ENCODE peak calls at places on chromosome 15, in six cellular contexts. T, D, P, O, W and C are unnamed samples.

GRCh38 chr15:98635848-98636247 is 12.5 kb upstream of the IGF1R start:
- DNase-seq in P (no peak), W (no peak), T (no peak), D (no peak), O (no peak), C (no peak)

GRCh38 chr15:56428821-56429458 is 36.0 kb downstream of the MNS1 start:
- DNase-seq in T (no peak), P (peak; percentile 42), D (no peak), W (peak; percentile 0), O (no peak), C (no peak)

GRCh38 chr15:100728371-100729201 is 126.2 kb downstream of the ASB7 start:
- DNase-seq in W (no peak), O (no peak), D (no peak), T (no peak), P (no peak), C (no peak)

GRCh38 chr15:33360876-33361275 is 50.1 kb downstream of the RYR3 start:
- DNase-seq in D (no peak), P (no peak), O (no peak), W (no peak), T (no peak), C (no peak)

GRCh38 chr15:68200016-68200861 is 4.9 kb downstream of the CALML4 start:
- DNase-seq in P (no peak), T (no peak), O (no peak), W (no peak), D (no peak), C (peak; percentile 39)

GRCh38 chr15:55715355-55716076 is 27.4 kb downstream of the PRTG start:
- DNase-seq in D (no peak), T (no peak), P (no peak), W (no peak), O (no peak), C (no peak)

GRCh38 chr15:76197703-76198455 is 113.4 kb downstream of the ETFA start:
- DNase-seq in O (no peak), T (peak; percentile 73), D (peak; percentile 50), W (peak; percentile 60), P (no peak), C (no peak)

GRCh38 chr15:60093273-60094067 is 89.4 kb downstream of the FOXB1 start:
- DNase-seq in T (no peak), O (no peak), W (no peak), P (no peak), D (no peak), C (peak; percentile 20)

GRCh38 chr15:63600001-63600645 is 2.9 kb downstream of the FBXL22 start:
- DNase-seq in W (no peak), O (peak; percentile 73), P (no peak), D (no peak), T (peak; percentile 29), C (no peak)

GRCh38 chr15:32866486-32867312 is 148.9 kb downstream of the GREM1 start:
- DNase-seq in D (no peak), O (no peak), P (no peak), W (no peak), T (no peak), C (no peak)

GRCh38 chr15:65991721-65992472 is 122.6 kb downstream of the RAB11A start:
- DNase-seq in T (no peak), W (no peak), O (no peak), D (no peak), P (no peak), C (no peak)

GRCh38 chr15:82554857-82555256 is 14.6 kb upstream of the RPS17 start:
- DNase-seq in T (no peak), W (no peak), P (no peak), D (no peak), O (no peak), C (no peak)

GRCh38 chr15:48331796-48332641 is 790 bp downstream of the DUT start:
- DNase-seq in P (no peak), D (peak; percentile 91), O (peak; percentile 81), W (no peak), T (peak; percentile 63), C (peak; percentile 67)

GRCh38 chr15:88181613-88182012 is 74.9 kb downstream of the NTRK3 start:
- DNase-seq in T (no peak), D (no peak), O (no peak), P (no peak), W (no peak), C (no peak)

GRCh38 chr15:88177451-88177850 is 79.1 kb downstream of the NTRK3 start:
- DNase-seq in P (no peak), D (no peak), T (no peak), W (no peak), O (no peak), C (no peak)

GRCh38 chr15:88178631-88179030 is 77.9 kb downstream of the NTRK3 start:
- DNase-seq in P (no peak), O (no peak), T (no peak), D (no peak), W (no peak), C (no peak)

GRCh38 chr15:88174571-88174970 is 82.0 kb downstream of the NTRK3 start:
- DNase-seq in O (no peak), T (no peak), P (no peak), W (no peak), D (no peak), C (no peak)

DNA sequence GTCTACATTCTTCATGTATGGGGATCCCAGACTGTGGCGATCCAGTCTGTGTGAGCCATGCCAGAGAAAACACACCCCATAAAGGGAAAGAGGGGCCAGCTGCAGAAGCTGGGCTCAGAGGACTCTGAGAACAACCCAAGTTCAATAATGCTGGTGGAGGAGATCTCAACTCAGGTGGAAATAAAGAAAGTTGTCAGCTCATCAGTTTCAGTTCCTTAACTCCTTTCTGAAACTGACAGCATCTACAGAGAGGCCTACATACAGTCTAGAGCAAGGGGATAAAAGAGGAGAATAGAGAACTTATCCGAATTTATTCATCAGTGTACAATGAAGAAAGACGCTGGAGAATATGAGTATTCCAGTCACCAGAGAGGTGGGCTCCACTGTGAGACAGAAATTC is 77.0 kb downstream of the NTRK3 start:
- DNase-seq in O (no peak), D (no peak), T (no peak), P (no peak), W (no peak), C (no peak)
- TF ChIP-seq CTCF in O (no peak), D (no peak), T (no peak), P (no peak), W (no peak), C (no peak)

GRCh38 chr15:26134152-26134551 is 271.0 kb upstream of the ATP10A start:
- DNase-seq in P (no peak), W (no peak), O (no peak), D (no peak), T (no peak), C (no peak)

GRCh38 chr15:26134812-26135211 is 271.7 kb upstream of the ATP10A start:
- DNase-seq in O (no peak), P (no peak), W (no peak), T (no peak), D (no peak), C (no peak)

GRCh38 chr15:26129852-26130251 is 266.7 kb upstream of the ATP10A start:
- DNase-seq in T (no peak), O (no peak), D (no peak), W (no peak), P (no peak), C (no peak)

GRCh38 chr15:26128611-26129140 is 265.5 kb upstream of the ATP10A start:
- DNase-seq in D (no peak), P (no peak), T (no peak), O (no peak), W (no peak), C (no peak)

GRCh38 chr15:26132786-26133185 is 269.7 kb upstream of the ATP10A start:
- DNase-seq in P (no peak), T (no peak), W (no peak), O (no peak), D (no peak), C (no peak)
- TF ChIP-seq CTCF in P (no peak), T (no peak), W (no peak), O (no peak), D (no peak), C (no peak)

DNA sequence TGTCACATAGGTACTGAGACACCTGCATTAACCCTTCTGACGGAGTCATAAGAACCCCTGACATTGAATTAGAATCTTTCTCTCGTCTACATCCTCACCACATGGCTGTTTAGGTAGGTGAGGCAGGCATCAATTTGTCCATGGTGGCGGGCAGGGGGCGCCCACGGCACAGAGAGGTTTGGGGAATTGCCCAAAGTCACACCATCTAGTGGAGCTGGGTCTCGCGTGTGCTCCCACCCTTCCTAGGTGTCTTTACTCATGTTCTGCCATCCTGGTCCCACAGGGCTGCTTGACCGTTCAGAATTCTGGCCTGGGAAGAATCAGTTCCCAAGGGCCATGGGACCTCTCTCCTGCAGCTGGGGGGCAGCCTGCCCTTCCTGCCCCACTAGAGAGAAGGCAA is 14.7 kb upstream of the DLL4 start:
- DNase-seq in T (no peak), D (no peak), O (no peak), W (no peak), P (no peak), C (no peak)
- TF ChIP-seq CTCF in T (no peak), D (no peak), O (no peak), W (no peak), P (peak; percentile 2), C (no peak)

GRCh38 chr15:53586815-53587214 is 172.6 kb downstream of the WDR72 start:
- DNase-seq in T (peak; percentile 59), W (no peak), P (peak; percentile 34), O (peak; percentile 57), D (no peak), C (peak; percentile 64)
- TF ChIP-seq CTCF in T (peak; percentile 40), W (peak; percentile 49), P (peak; percentile 58), O (peak; percentile 45), D (peak; percentile 23), C (peak; percentile 78)

GRCh38 chr15:80912673-80913072 is 76.9 kb downstream of the MESD start:
- DNase-seq in W (no peak), P (no peak), D (no peak), T (no peak), O (no peak), C (no peak)

GRCh38 chr15:80918440-80918839 is 71.2 kb downstream of the MESD start:
- DNase-seq in W (no peak), O (no peak), T (no peak), P (no peak), D (no peak), C (no peak)

GRCh38 chr15:80913541-80913940 is 76.1 kb downstream of the MESD start:
- DNase-seq in O (no peak), W (no peak), D (no peak), T (no peak), P (no peak), C (no peak)

GRCh38 chr15:80916056-80916455 is 73.6 kb downstream of the MESD start:
- DNase-seq in O (no peak), W (no peak), P (no peak), T (no peak), D (no peak), C (no peak)

DNA sequence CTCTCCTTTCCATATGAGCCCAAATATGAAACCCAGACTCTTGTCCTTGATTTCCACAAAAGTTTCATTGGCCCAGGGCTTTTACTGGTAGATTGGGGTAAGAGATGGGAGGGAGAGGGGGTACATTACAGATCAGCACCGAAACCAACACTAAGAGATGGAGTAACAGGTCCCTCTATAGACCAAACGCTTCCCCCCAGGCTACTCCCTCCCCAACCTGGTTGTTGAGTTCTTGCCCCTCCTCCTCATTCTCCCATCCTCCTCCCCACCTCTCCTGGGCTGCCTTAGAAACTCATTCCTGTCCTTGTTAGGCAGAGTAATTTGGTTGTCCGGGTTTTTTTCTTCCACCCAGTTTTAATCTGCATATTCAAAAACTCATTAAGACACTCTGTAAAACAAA is 74.2 kb downstream of the MESD start:
- DNase-seq in O (no peak), T (no peak), P (no peak), D (no peak), W (no peak), C (no peak)
- TF ChIP-seq CTCF in O (no peak), T (no peak), P (no peak), D (no peak), W (no peak), C (no peak)